ENCODE peak calls at places on chromosomes 4 and X, in four cellular contexts. E, P, R and H are unnamed samples.
A peak's percentile ranks its signal among the peaks of the same experiment; 100 is the strongest.

GRCh38 chr4:121656269-121656641 is 40.5 kb downstream of the ANXA5 start:
- DNase-seq in E (no peak), P (peak; percentile 45), R (peak; percentile 50), H (no peak)

GRCh38 chr4:78693777-78694456 is 82.2 kb upstream of the BMP2K start:
- DNase-seq in E (no peak), P (no peak), R (no peak), H (no peak)

GRCh38 chr4:66820681-66821080 is 724.6 kb downstream of the CENPC start:
- DNase-seq in E (no peak), P (no peak), R (no peak), H (no peak)

GRCh38 chr4:179738822-179739221 is 2296.6 kb upstream of the AGA start:
- DNase-seq in E (no peak), P (no peak), R (no peak), H (no peak)

GRCh38 chrX:44431206-44431605 is 87.7 kb upstream of the EFHC2 start:
- DNase-seq in E (no peak), P (no peak), R (peak; percentile 6), H (no peak)

GRCh38 chr4:47814896-47815295 is 23.0 kb downstream of the CORIN start:
- DNase-seq in E (no peak), P (no peak), R (no peak), H (no peak)

GRCh38 chr4:30746735-30747134 is 26.6 kb downstream of the PCDH7 start:
- DNase-seq in E (no peak), P (no peak), R (no peak), H (no peak)

GRCh38 chr4:102586002-102586643 is 85.0 kb downstream of the NFKB1 start:
- DNase-seq in E (no peak), P (no peak), R (no peak), H (no peak)

GRCh38 chrX:41036668-41037326 is 48.4 kb upstream of the USP9X start:
- DNase-seq in E (no peak), P (no peak), R (no peak), H (no peak)

GRCh38 chrX:25034889-25035288 is 19.1 kb upstream of the ARX start:
- DNase-seq in E (no peak), P (no peak), R (peak; percentile 4), H (no peak)

GRCh38 chrX:40100141-40100536 is 2.4 kb upstream of the BCOR start:
- DNase-seq in E (peak; percentile 76), P (no peak), R (no peak), H (no peak)

GRCh38 chr4:26822546-26822945 is 38.1 kb upstream of the STIM2 start:
- DNase-seq in E (no peak), P (no peak), R (no peak), H (no peak)

GRCh38 chrX:9340619-9341304 is 124.1 kb upstream of the TBL1X start:
- DNase-seq in E (peak; percentile 86), P (no peak), R (no peak), H (peak; percentile 73)

GRCh38 chrX:22165732-22166457 is 106.8 kb upstream of the CBLL2 start:
- DNase-seq in E (no peak), P (no peak), R (no peak), H (no peak)

GRCh38 chr4:139593091-139593564 is 37.1 kb upstream of the SETD7 start:
- DNase-seq in E (no peak), P (no peak), R (peak; percentile 45), H (no peak)

GRCh38 chr4:74223801-74224200 is 65.9 kb downstream of the MTHFD2L start:
- DNase-seq in E (no peak), P (no peak), R (no peak), H (no peak)

GRCh38 chr4:119050501-119051090 is 85.0 kb upstream of the MYOZ2 start:
- DNase-seq in E (no peak), P (no peak), R (no peak), H (no peak)

GRCh38 chrX:130878350-130879341 is 24.4 kb downstream of the ENOX2 start:
- DNase-seq in E (no peak), P (no peak), R (no peak), H (no peak)

GRCh38 chr4:110306363-110306762 is 107.9 kb upstream of the ELOVL6 start:
- DNase-seq in E (no peak), P (no peak), R (no peak), H (no peak)

GRCh38 chr4:48748949-48749596 is 31.0 kb downstream of the FRYL start:
- DNase-seq in E (no peak), P (no peak), R (no peak), H (no peak)

GRCh38 chrX:112643721-112644120 is 36.0 kb downstream of the LHFPL1 start:
- DNase-seq in E (no peak), P (no peak), R (no peak), H (no peak)

GRCh38 chrX:131402124-131402811 is 113.2 kb upstream of the IGSF1 start:
- DNase-seq in E (no peak), P (no peak), R (no peak), H (no peak)

GRCh38 chr4:155796031-155796430 is 37.2 kb downstream of the GUCY1B1 start:
- DNase-seq in E (no peak), P (no peak), R (peak; percentile 15), H (no peak)

GRCh38 chrX:155068165-155068564 is 2.8 kb downstream of the CMC4 start:
- DNase-seq in E (no peak), P (no peak), R (peak; percentile 46), H (no peak)

GRCh38 chr4:185919107-185919506 is 107.1 kb upstream of the SORBS2 start:
- DNase-seq in E (no peak), P (no peak), R (no peak), H (no peak)

GRCh38 chrX:99654188-99654587 is 755.9 kb downstream of the PCDH19 start:
- DNase-seq in E (no peak), P (no peak), R (no peak), H (no peak)

GRCh38 chrX:154775611-154776349 is 13.1 kb downstream of the DKC1 start:
- DNase-seq in E (no peak), P (no peak), R (no peak), H (no peak)

GRCh38 chr4:88097781-88098180 is 60.7 kb downstream of the ABCG2 start:
- DNase-seq in E (no peak), P (no peak), R (no peak), H (no peak)

GRCh38 chrX:12141511-12141910 is 3.2 kb downstream of the FRMPD4 start:
- DNase-seq in E (no peak), P (no peak), R (no peak), H (no peak)

GRCh38 chr4:150986085-150986484 is 29.0 kb downstream of the LRBA start:
- DNase-seq in E (no peak), P (no peak), R (no peak), H (no peak)

GRCh38 chrX:22969416-22969815 is 30.3 kb upstream of the DDX53 start:
- DNase-seq in E (no peak), P (no peak), R (no peak), H (no peak)

GRCh38 chrX:96314974-96315373 is 369.7 kb upstream of the DIAPH2 start:
- DNase-seq in E (no peak), P (no peak), R (peak; percentile 0), H (no peak)

GRCh38 chrX:28847423-28847822 is 260.2 kb downstream of the IL1RAPL1 start:
- DNase-seq in E (no peak), P (peak; percentile 13), R (no peak), H (no peak)

GRCh38 chrX:28848707-28849106 is 261.5 kb downstream of the IL1RAPL1 start:
- DNase-seq in E (no peak), P (no peak), R (no peak), H (no peak)

GRCh38 chrX:28843817-28844216 is 256.6 kb downstream of the IL1RAPL1 start:
- DNase-seq in E (no peak), P (no peak), R (no peak), H (no peak)
- H3K27ac ChIP-seq in E (no peak overlapping the region), P (no peak overlapping the region), R (no peak overlapping the region), H (no peak overlapping the region)

GRCh38 chr4:1721003-1721665 is at the start of the genes TACC3 and TMEM129:
- DNase-seq in E (peak; percentile 99), P (peak; percentile 79), R (peak; percentile 94), H (peak; percentile 98)
- TF ChIP-seq POLR2A in E (peak; percentile 57), P (peak; percentile 55), R (no peak), H (peak; percentile 57)

GRCh38 chr4:6272863-6273660 is 3.4 kb downstream of the WFS1 start:
- DNase-seq in E (peak; percentile 73), P (no peak), R (peak; percentile 70), H (no peak)
- H3K27ac ChIP-seq in E (no peak overlapping the region), P (peak overlapping the region; percentile 12), R (peak overlapping the region; percentile 71), H (peak overlapping the region; percentile 88)

DNA sequence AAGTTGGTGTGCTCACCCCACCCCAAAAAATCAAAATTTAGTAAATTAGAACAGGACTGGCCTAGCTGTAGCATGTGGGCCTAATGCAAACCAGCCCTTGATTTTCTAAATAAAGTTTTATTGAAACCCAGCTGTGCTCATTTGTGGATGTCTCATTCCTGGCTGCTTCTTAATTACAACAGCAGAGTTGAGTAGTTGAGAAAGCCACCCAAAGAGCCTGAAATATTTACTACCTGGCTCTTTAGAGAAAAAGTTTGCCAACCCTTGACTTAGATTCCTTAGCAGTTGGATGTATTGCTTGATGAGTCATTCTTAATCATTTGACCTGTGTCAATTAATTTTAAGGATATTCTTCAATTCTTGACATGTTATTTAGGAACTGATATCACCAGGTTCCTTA is 168.3 kb upstream of the PUDP start:
- DNase-seq in E (no peak), P (no peak), R (no peak), H (no peak)
- TF ChIP-seq POLR2A in E (no peak), P (no peak), R (no peak), H (no peak)

GRCh38 chr4:99614491-99614890 is 39.9 kb downstream of the MTTP start:
- DNase-seq in E (no peak), P (no peak), R (no peak), H (peak; percentile 45)
- H3K27ac ChIP-seq in E (no peak overlapping the region), P (no peak overlapping the region), R (no peak overlapping the region), H (no peak overlapping the region)

GRCh38 chr4:122731676-122732075 is 828 bp upstream of the BBS12 start:
- DNase-seq in E (no peak), P (no peak), R (no peak), H (no peak)

GRCh38 chr4:122733805-122734155 is 1.3 kb downstream of the BBS12 start:
- DNase-seq in E (no peak), P (no peak), R (no peak), H (no peak)

GRCh38 chr4:122728781-122729330 is 3.6 kb upstream of the BBS12 start:
- DNase-seq in E (no peak), P (no peak), R (no peak), H (no peak)

DNA sequence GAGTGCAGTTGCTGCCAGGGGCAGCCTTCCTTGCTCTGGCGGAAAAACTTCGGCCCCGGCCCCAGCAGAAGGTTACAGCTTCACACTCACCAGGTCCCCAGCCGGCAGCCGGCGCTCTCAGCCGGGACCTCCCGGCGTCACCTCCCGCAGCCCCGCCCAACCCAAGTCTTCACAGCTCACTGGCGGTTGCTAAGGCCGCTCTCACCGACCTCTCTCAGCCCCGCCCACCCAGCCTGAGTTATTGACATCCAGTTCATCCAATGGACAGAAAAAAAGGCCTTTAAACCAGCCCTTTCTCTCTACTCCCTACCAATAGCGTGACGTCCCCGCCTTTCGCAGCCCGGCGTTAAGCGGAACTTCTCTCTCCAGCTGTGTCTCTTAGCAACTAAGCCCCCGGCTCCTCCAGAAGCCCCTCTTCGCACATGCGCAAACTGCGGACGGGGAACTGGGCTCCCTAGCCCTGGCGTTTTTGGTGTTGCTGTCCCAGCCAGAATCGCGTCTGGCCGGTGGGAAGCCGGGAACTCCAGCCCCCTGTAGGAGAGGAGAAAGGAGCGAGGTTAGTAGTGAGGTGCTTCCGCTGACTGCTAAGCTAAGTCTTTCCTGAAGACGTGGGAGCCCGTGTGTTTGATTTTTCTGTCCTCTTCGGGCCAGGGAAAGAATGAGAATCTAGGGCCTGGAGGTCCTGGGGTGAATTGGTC is at the start of gene BBS12:
- DNase-seq in E (peak; percentile 100), P (peak; percentile 99), R (peak; percentile 98), H (peak; percentile 100)
- TF ChIP-seq POLR2A in E (no peak), P (peak; percentile 36), R (no peak), H (peak; percentile 31)